ENCODE peak calls at places on chromosomes 11 and 22, in four cellular contexts. O is A549, M is K562, H is HepG2. T is an unnamed sample.

GRCh38 chr11:46237248-46238077 is 40.0 kb upstream of the CREB3L1 start:
- DNase-seq in O (peak), M (peak), H (no peak), T (peak)

GRCh38 chr11:94525933-94526332 is 13.7 kb downstream of the C11orf97 start:
- DNase-seq in O (no peak), M (no peak), H (no peak), T (no peak)

GRCh38 chr11:4092031-4092430 is 2.6 kb upstream of the RRM1 start:
- DNase-seq in O (no peak), M (peak), H (no peak), T (no peak)

GRCh38 chr22:27723708-27724107 is 77.8 kb downstream of the MN1 start:
- DNase-seq in O (no peak), M (no peak), H (no peak), T (no peak)

GRCh38 chr11:95451682-95452081 is 220.7 kb upstream of the SESN3 start:
- DNase-seq in O (no peak), M (no peak), H (no peak), T (no peak)

GRCh38 chr11:92941676-92942571 is 27.5 kb upstream of the MTNR1B start:
- DNase-seq in O (peak), M (peak), H (peak), T (no peak)

GRCh38 chr11:45390407-45390806 is 104.3 kb upstream of the SYT13 start:
- DNase-seq in O (no peak), M (no peak), H (peak), T (no peak)

GRCh38 chr22:20026996-20027601 is 6.2 kb downstream of the TANGO2 start:
- DNase-seq in O (no peak), M (no peak), H (no peak), T (no peak)

GRCh38 chr22:46073683-46074504 is 76.4 kb upstream of the PPARA start:
- DNase-seq in O (no peak), M (no peak), H (no peak), T (peak)

GRCh38 chr11:34264266-34265110 is 93.3 kb downstream of the ABTB2 start:
- DNase-seq in O (no peak), M (no peak), H (no peak), T (no peak)

GRCh38 chr22:36644333-36644757 is 59.2 kb downstream of the CACNG2 start:
- DNase-seq in O (peak), M (peak), H (peak), T (peak)

GRCh38 chr11:65445101-65445603 is 22.6 kb downstream of the NEAT1 start:
- DNase-seq in O (no peak), M (no peak), H (no peak), T (no peak)

GRCh38 chr22:22450343-22450839 is 58.2 kb downstream of the ZNF280B start:
- DNase-seq in O (no peak), M (no peak), H (no peak), T (no peak)

GRCh38 chr22:36467042-36467810 is 14.2 kb downstream of the TXN2 start:
- DNase-seq in O (no peak), M (no peak), H (no peak), T (no peak)

GRCh38 chr11:68998390-68998911 is 14.6 kb downstream of the MRGPRF start:
- DNase-seq in O (no peak), M (no peak), H (no peak), T (peak)

GRCh38 chr11:107665016-107665415 is 46.8 kb downstream of the SLN start:
- DNase-seq in O (no peak), M (no peak), H (no peak), T (no peak)

GRCh38 chr22:28741200-28741757 is 341 bp downstream of the CHEK2 start:
- DNase-seq in O (no peak), M (peak), H (no peak), T (no peak)

GRCh38 chr11:79794484-79795393 is 353.9 kb upstream of the TENM4 start:
- DNase-seq in O (no peak), M (no peak), H (no peak), T (no peak)

GRCh38 chr22:23499845-23500500 is 80.1 kb downstream of the IGLL1 start:
- DNase-seq in O (no peak), M (no peak), H (no peak), T (no peak)

GRCh38 chr11:45590743-45591142 is 74.7 kb downstream of the CHST1 start:
- DNase-seq in O (no peak), M (no peak), H (no peak), T (no peak)

GRCh38 chr11:72471005-72471898 is 36.9 kb upstream of the CLPB start:
- DNase-seq in O (peak), M (peak), H (peak), T (peak)

GRCh38 chr11:60762851-60763691 is 6.4 kb downstream of the MS4A15 start:
- DNase-seq in O (no peak), M (no peak), H (peak), T (no peak)

GRCh38 chr22:43726296-43726695 is 85.8 kb downstream of the EFCAB6 start:
- DNase-seq in O (no peak), M (no peak), H (no peak), T (no peak)

GRCh38 chr11:8332196-8332595 is 68.5 kb upstream of the LMO1 start:
- DNase-seq in O (no peak), M (no peak), H (no peak), T (no peak)

GRCh38 chr11:115364892-115365291 is 139.3 kb downstream of the CADM1 start:
- DNase-seq in O (no peak), M (no peak), H (no peak), T (no peak)

GRCh38 chr11:4851033-4851432 is 2.0 kb upstream of the OR51S1 start:
- DNase-seq in O (no peak), M (no peak), H (no peak), T (no peak)

GRCh38 chr11:34300571-34301295 is 57.1 kb downstream of the ABTB2 start:
- DNase-seq in O (no peak), M (no peak), H (no peak), T (no peak)

GRCh38 chr11:70660059-70660888 is 261.9 kb downstream of the CTTN start:
- DNase-seq in O (no peak), M (no peak), H (no peak), T (no peak)

GRCh38 chr11:64998141-64998540 is 1.4 kb upstream of the BATF2 start:
- DNase-seq in O (no peak), M (peak), H (peak), T (no peak)

GRCh38 chr11:2913029-2913431 is 16.2 kb downstream of the PHLDA2 start:
- DNase-seq in O (no peak), M (peak), H (no peak), T (no peak)

GRCh38 chr11:100340416-100341323 is 346.4 kb upstream of the ARHGAP42 start:
- DNase-seq in O (no peak), M (no peak), H (no peak), T (no peak)
- TF ChIP-seq NR3C1 in O (no peak), M (no peak), H (no peak), T (no peak)

GRCh38 chr11:16923987-16924386 is 90.2 kb downstream of the PLEKHA7 start:
- DNase-seq in O (no peak), M (no peak), H (no peak), T (no peak)
- TF ChIP-seq NR3C1 in O (no peak), M (no peak), H (no peak), T (no peak)

GRCh38 chr11:12674571-12674935 is 332 bp downstream of the TEAD1 start:
- DNase-seq in O (no peak), M (peak), H (no peak), T (no peak)

GRCh38 chr11:12673924-12674570 is at the start of gene TEAD1:
- DNase-seq in O (peak), M (peak), H (peak), T (peak)

GRCh38 chr11:12675951-12676711 is 1.9 kb downstream of the TEAD1 start:
- DNase-seq in O (no peak), M (no peak), H (no peak), T (no peak)

GRCh38 chr11:12673601-12673923 is 659 bp upstream of the TEAD1 start:
- DNase-seq in O (no peak), M (no peak), H (no peak), T (no peak)

DNA sequence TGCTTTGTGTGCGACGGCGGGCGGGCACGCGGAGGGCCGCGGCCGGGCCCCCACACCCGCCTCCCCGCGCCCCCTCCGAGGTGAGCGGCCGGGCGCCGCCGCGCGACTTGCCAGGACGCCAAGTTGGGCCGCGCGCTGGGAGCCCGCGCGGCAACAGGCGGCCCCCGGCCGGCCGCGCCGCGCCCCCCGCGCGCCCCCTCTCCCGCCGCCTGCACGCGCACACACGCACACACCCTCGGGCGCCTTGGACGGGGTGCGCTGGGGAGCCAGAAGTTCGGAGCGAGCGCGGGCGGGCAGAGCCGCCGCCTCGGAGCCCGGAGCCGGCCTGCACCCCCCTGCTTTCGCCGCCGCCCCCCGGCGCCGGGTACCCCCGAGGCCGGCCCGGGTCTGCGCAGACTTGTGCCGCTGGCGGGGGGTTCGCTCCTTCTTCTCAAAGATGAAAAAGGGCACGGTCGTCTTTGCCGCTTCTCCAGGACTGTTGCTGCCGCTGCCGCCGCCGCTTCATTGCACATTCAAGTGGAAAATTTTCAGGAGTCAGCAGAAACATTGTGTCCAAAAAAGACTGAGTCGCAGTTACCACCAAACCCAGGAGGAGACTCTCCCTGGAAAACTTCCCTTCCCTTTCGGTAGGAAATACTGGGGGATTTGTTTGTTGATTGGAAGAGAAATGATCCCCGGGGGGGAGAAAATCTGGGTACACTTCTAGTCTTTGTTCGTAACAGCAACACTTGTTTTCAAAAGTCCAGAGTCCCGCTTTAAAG is 895 bp downstream of the TEAD1 start:
- DNase-seq in O (no peak), M (peak), H (no peak), T (peak)
- TF ChIP-seq NR3C1 in O (no peak), M (no peak), H (no peak), T (no peak)

DNA sequence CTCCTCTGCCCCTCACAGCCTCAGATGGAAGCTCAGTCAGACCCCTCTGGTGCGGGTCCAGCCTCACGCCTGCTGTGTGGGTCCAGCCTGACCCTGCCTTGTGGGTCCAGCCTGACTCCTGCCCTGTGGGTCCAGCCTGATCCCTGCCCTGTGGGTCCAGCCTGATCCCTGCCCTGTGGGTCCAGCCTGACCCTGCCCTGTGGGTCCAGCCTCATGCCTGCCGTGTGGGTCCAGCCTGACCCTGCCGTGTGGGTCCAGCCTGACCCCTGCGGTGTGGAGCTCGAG is 445.3 kb downstream of the BRD1 start:
- DNase-seq in O (no peak), M (no peak), H (no peak), T (no peak)
- TF ChIP-seq NR3C1 in O (no peak), M (no peak), H (no peak), T (no peak)

DNA sequence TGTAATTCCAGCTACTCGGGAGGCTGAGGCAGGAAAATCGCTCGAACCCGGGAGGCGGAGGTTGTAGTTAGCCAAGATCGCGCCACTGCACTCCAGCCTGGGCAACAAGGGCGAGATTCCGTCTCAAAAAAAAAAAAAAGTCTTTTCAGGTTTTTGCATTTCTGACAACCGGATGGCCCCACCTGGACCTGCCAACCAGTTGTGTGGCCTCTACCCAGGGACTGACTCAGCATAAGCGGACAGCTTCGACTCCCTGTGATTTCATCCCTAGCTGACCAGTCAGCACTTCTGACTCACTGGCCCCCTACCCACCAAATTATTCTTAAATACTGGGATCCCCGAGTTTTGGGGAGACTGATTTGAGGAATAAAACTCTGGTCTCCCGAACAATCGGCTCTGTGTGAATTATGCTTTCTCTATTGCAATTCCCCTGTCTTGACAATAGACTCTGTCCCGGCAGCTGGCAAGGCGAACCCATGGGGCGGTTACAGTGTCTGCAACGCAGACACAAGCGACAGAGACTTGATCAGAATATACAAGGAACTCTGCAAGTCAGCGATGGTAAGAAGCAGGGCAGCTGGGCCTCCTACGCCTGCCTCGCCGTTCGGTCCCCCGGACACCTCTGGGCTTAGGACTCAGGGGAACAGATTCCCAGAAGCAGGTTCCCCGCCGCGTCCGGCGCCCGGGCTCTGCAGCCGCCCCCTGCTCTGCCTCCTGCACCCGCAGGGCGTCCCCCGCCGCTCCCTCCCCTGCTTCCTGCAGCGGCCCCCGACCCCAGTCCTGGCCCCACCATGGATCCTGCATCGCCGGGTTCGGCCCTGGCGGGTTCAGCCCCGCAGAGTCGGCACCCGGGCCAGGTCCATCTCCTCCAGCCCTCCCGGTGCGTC is 732 bp upstream of the TALDO1 start:
- DNase-seq in O (no peak), M (no peak), H (no peak), T (peak)
- TF ChIP-seq NR3C1 in O (no peak), M (no peak), H (no peak), T (no peak)

GRCh38 chr11:77232242-77232641 is 69.2 kb downstream of the GDPD4 start:
- DNase-seq in O (no peak), M (no peak), H (no peak), T (no peak)

GRCh38 chr11:77231800-77232199 is 69.7 kb downstream of the GDPD4 start:
- DNase-seq in O (no peak), M (no peak), H (no peak), T (no peak)

GRCh38 chr11:77230878-77231605 is 70.4 kb downstream of the GDPD4 start:
- DNase-seq in O (no peak), M (no peak), H (no peak), T (no peak)

GRCh38 chr11:77233011-77233410 is 68.5 kb downstream of the GDPD4 start:
- DNase-seq in O (no peak), M (no peak), H (no peak), T (no peak)

DNA sequence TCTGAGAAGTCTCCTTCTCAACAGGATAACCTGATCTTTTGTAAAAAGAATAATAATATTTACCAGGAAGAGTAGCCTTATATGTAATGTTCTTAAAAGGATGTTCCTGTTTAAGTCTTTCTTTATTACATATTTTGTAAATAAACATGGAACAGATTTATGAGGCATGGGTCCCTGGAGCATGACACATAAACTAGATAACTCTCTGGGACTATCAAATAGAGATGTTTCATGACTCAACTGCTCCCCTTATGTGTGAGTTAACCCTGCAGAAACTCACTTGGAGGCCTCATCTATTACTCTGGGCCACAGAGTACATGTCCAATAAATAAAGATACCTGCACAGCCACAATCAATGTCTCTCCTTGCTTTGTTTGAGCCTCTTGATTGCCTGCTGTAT is 64.6 kb downstream of the GDPD4 start:
- DNase-seq in O (no peak), M (no peak), H (no peak), T (no peak)
- TF ChIP-seq NR3C1 in O (no peak), M (no peak), H (no peak), T (no peak)

DNA sequence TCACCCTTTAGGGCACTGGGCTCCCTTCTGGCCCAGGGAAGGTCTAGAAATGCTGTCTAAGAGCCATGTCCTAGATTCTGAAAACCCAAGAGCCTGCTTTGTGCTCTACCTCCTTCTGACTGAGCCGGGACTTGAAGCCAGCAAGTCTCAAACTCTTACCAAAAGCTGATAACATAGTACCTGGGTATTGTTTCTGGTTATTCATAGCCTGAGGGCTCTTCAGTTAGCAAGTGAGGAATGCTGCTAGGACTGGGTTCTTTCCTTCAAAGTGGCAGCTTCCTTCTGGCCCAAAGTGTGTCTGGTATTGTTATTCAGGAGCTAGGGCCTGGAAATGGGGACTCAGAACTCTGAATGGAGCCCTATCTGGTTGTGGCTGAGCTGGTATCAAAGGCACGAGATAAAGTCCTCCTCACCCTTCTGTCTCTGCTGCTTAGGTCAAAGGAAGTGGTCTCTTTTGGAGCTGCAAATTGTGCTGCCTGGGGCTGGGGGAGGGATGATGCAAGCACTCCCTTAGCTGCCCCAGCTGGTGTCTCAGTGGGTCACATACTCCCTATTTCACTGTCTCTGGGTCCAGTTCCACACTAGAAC is 696.0 kb upstream of the CCDC179 start:
- DNase-seq in O (no peak), M (no peak), H (no peak), T (no peak)
- TF ChIP-seq NR3C1 in O (no peak), M (no peak), H (no peak), T (no peak)

T was measured in WTC11.